ENCODE peak calls at places on chromosome 12, in five cellular contexts. T, Y, E, X and M are unnamed samples.

GRCh38 chr12:4443616-4444015 is 2.0 kb downstream of the FGF6 start:
- DNase-seq in Y (no peak), T (no peak), X (no peak), E (no peak), M (peak; percentile 31)

GRCh38 chr12:84272324-84272723 is 640.3 kb downstream of the SLC6A15 start:
- DNase-seq in X (no peak), T (no peak), Y (no peak), E (no peak), M (no peak)

GRCh38 chr12:120833849-120834248 is 70.3 kb downstream of the SPPL3 start:
- DNase-seq in E (peak; percentile 16), X (no peak), T (no peak), Y (peak; percentile 64), M (no peak)

GRCh38 chr12:107779077-107779840 is 4.8 kb downstream of the ASCL4 start:
- DNase-seq in E (no peak), Y (no peak), X (no peak), T (no peak), M (no peak)

GRCh38 chr12:96099986-96100385 is 64.6 kb upstream of the LTA4H start:
- DNase-seq in E (no peak), Y (no peak), X (no peak), T (no peak), M (no peak)

GRCh38 chr12:118553856-118554504 is 177.6 kb downstream of the SUDS3 start:
- DNase-seq in Y (no peak), X (no peak), E (no peak), T (no peak), M (no peak)

GRCh38 chr12:26628234-26628633 is 204.8 kb downstream of the ITPR2 start:
- DNase-seq in Y (peak; percentile 39), T (no peak), X (no peak), E (no peak), M (no peak)

GRCh38 chr12:22271036-22271435 is 63.5 kb downstream of the ST8SIA1 start:
- DNase-seq in Y (peak; percentile 87), E (no peak), X (no peak), T (no peak), M (no peak)

GRCh38 chr12:78562358-78563205 is 302.0 kb upstream of the SYT1 start:
- DNase-seq in Y (peak; percentile 2), E (no peak), X (no peak), T (no peak), M (no peak)

GRCh38 chr12:70719672-70720420 is 82.6 kb upstream of the PTPRB start:
- DNase-seq in T (no peak), X (no peak), Y (peak; percentile 36), E (no peak), M (no peak)

GRCh38 chr12:124568431-124569374 is 1.3 kb upstream of the NCOR2 start:
- DNase-seq in T (peak; percentile 44), E (peak; percentile 38), X (peak; percentile 89), Y (peak; percentile 94), M (peak; percentile 77)

GRCh38 chr12:54273981-54274380 is 5.9 kb downstream of the CBX5 start:
- DNase-seq in E (no peak), T (no peak), X (no peak), Y (no peak), M (no peak)

GRCh38 chr12:25313591-25313990 is 62.9 kb upstream of the KRAS start:
- DNase-seq in E (no peak), X (no peak), T (no peak), Y (peak; percentile 55), M (no peak)

GRCh38 chr12:95543305-95543704 is 8.0 kb downstream of the USP44 start:
- DNase-seq in X (no peak), Y (no peak), E (no peak), T (no peak), M (no peak)

GRCh38 chr12:45615268-45615667 is 114.2 kb upstream of the ARID2 start:
- DNase-seq in T (no peak), E (no peak), Y (peak; percentile 81), X (no peak), M (no peak)

GRCh38 chr12:25495336-25496097 is 57.6 kb downstream of the LMNTD1 start:
- DNase-seq in X (no peak), T (no peak), E (no peak), Y (peak; percentile 89), M (no peak)

GRCh38 chr12:85733984-85734383 is 102.2 kb downstream of the RASSF9 start:
- DNase-seq in X (no peak), E (no peak), Y (no peak), T (no peak), M (no peak)

GRCh38 chr12:40105265-40105514 is 691 bp downstream of the SLC2A13 start:
- DNase-seq in Y (no peak), T (no peak), X (no peak), E (no peak), M (no peak)

GRCh38 chr12:71799105-71799504 is 40.5 kb upstream of the TBC1D15 start:
- DNase-seq in E (no peak), X (no peak), Y (peak; percentile 59), T (no peak), M (no peak)

GRCh38 chr12:31324845-31325523 is 966 bp downstream of the SINHCAF start:
- DNase-seq in T (peak; percentile 55), X (peak; percentile 91), Y (peak; percentile 49), E (peak; percentile 8), M (peak; percentile 78)

GRCh38 chr12:31325524-31325875 is 450 bp downstream of the SINHCAF start:
- DNase-seq in Y (no peak), E (no peak), X (no peak), T (peak; percentile 33), M (no peak)

GRCh38 chr12:31326689-31327659 is 1.0 kb upstream of the SINHCAF start:
- DNase-seq in Y (no peak), T (no peak), E (no peak), X (no peak), M (no peak)

GRCh38 chr12:31324116-31324844 is 1.7 kb downstream of the SINHCAF start:
- DNase-seq in X (peak; percentile 95), E (peak; percentile 16), Y (peak; percentile 73), T (peak; percentile 83), M (peak; percentile 70)

GRCh38 chr12:31325877-31326631 is at the start of gene SINHCAF:
- DNase-seq in T (peak; percentile 100), Y (peak; percentile 96), E (peak; percentile 98), X (peak; percentile 100), M (peak; percentile 100)
- TF ChIP-seq POLR2A in T (peak; percentile 97), Y (peak; percentile 79), E (peak; percentile 89), X (peak; percentile 87), M (peak; percentile 90)

GRCh38 chr12:122001379-122002209 is 20.1 kb upstream of the BCL7A start:
- DNase-seq in E (no peak), T (no peak), Y (no peak), X (no peak), M (no peak)

GRCh38 chr12:122005252-122005651 is 16.4 kb upstream of the BCL7A start:
- DNase-seq in T (no peak), E (no peak), Y (no peak), X (no peak), M (no peak)

GRCh38 chr12:122004633-122005071 is 17.0 kb upstream of the BCL7A start:
- DNase-seq in T (no peak), X (no peak), Y (peak; percentile 28), E (no peak), M (no peak)

GRCh38 chr12:122006186-122006926 is 15.3 kb upstream of the BCL7A start:
- DNase-seq in E (no peak), T (no peak), X (peak; percentile 64), Y (no peak), M (no peak)

DNA sequence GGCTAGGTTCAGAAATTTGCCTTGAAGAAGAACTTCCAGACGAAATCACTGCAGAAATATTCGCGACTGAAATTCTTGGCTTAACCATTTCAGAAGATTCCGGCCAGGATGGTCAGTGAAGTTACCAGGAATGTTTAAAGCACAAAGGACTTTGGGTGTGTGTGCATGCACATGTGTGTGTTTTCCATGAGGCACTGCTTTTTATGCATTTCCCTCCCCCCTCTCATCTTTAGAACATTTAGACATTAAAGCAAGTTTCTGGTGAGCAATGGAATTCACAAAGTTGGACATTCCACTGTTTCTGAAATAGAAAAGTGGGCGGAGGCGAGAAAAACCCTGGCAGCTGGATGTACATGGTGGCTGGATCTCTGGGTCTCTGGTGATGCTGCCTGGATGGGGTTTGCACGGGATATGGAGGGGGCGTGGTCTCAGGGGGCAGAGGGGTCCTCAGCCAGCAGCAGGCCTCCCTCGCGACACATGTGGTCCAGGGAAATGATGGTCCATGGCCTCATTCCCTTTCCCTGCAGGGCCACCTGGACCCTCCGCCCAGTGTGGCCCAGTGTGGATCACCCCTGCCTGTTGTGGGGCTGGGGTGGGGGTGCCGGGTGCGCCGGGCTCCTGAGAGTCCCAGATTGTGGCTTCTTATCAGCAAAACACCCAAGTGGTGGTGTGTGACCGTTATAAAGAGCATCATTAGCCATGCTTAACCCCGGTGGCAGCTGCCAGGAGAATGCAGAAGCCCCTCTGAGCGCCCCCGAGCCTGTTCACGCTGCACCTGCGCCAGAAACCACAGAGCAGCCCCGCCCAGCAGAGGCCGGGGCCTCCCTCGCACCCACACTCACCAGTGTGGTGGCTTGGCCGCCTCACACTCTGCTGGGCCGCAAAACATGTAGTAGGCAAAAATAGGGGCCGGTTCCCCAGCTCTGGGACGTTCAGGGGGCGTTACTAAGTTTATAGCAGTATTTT is 17.8 kb upstream of the BCL7A start:
- DNase-seq in Y (no peak), T (no peak), E (no peak), X (peak; percentile 67), M (peak; percentile 78)
- TF ChIP-seq CTCF in Y (no peak), T (no peak), E (no peak), X (no peak), M (no peak)

GRCh38 chr12:14959916-14960315 is 1.5 kb downstream of the ARHGDIB start:
- DNase-seq in X (no peak), E (no peak), Y (no peak), T (no peak), M (no peak)
- TF ChIP-seq POLR2A in X (no peak), E (no peak), Y (no peak), T (no peak), M (no peak)

DNA sequence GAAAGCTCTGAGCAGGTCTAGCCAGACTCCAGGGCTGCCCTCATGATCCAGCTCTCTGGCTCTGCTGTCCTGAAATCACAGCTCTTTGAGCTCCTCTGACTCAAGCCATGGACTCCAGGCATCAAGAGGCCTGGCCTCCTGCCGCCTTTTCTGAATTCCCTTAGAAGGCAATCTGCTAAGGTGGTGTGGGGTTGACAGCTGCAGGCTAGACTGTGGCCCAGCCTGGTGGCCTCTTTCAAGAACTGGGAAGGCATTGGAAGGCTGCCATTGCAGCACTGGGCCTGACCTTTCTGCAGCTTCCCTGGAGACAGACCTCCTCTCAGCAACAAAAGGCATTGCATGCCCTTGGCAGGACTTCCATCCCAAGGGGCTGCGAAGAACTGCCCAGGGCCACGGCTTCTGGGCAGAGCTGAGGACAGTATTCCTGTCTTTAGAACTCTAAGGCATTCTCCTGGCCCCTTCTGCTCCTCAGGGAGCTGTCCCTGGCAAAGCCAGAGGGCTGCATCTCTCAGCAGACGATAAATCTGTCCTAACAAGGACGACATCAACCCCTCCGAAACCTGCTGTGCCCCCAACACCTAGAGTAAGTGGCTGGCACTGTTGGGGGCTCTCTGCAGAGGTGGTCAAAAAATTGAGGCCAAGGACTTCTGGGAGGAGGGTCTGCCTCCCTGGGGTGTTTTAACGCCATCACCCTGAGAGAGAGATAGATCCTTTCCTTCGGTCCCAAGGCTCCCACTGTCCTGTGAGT is 115.6 kb downstream of the RBM19 start:
- DNase-seq in X (no peak), Y (peak; percentile 25), T (no peak), E (peak; percentile 67), M (no peak)
- TF ChIP-seq CTCF in X (no peak), Y (no peak), T (no peak), E (no peak), M (no peak)